ENCODE peak calls at places on chromosomes 13 and 19, in five cellular contexts. One of them, this sample, is unnamed.

GRCh38 chr19:53157601-53158000 is 1.3 kb downstream of the ZNF347 start:
- DNase-seq in astrocyte: peak
- DNase-seq in DND-41: no peak
- DNase-seq in endodermal cell: peak
- DNase-seq in neural progenitor cell: peak
- DNase-seq in this sample: no peak

GRCh38 chr13:48508001-48508400 is 24.9 kb downstream of the RCBTB2 start:
- DNase-seq in neural progenitor cell: no peak
- DNase-seq in astrocyte: no peak
- DNase-seq in endodermal cell: no peak
- DNase-seq in DND-41: no peak
- DNase-seq in this sample: no peak

GRCh38 chr19:29841559-29842367 is 30.0 kb downstream of the CCNE1 start:
- DNase-seq in astrocyte: peak
- DNase-seq in neural progenitor cell: peak
- DNase-seq in DND-41: no peak
- DNase-seq in endodermal cell: peak
- DNase-seq in this sample: no peak

GRCh38 chr13:66835040-66835628 is 395.0 kb downstream of the PCDH9 start:
- DNase-seq in neural progenitor cell: peak
- DNase-seq in astrocyte: peak
- DNase-seq in DND-41: no peak
- DNase-seq in endodermal cell: peak
- DNase-seq in this sample: no peak

GRCh38 chr13:39692650-39693438 is 37.4 kb downstream of the COG6 start:
- DNase-seq in astrocyte: peak
- DNase-seq in DND-41: no peak
- DNase-seq in endodermal cell: no peak
- DNase-seq in neural progenitor cell: no peak
- DNase-seq in this sample: no peak

GRCh38 chr19:43662487-43662886 is 7.5 kb downstream of the PLAUR start:
- DNase-seq in astrocyte: no peak
- DNase-seq in DND-41: no peak
- DNase-seq in neural progenitor cell: peak
- DNase-seq in endodermal cell: peak
- DNase-seq in this sample: no peak

GRCh38 chr13:50191004-50191403 is 175.8 kb downstream of the KCNRG start:
- DNase-seq in endodermal cell: no peak
- DNase-seq in astrocyte: no peak
- DNase-seq in DND-41: no peak
- DNase-seq in neural progenitor cell: no peak
- DNase-seq in this sample: no peak

GRCh38 chr13:23505007-23505406 is 65.2 kb upstream of the TNFRSF19 start:
- DNase-seq in endodermal cell: no peak
- DNase-seq in DND-41: no peak
- DNase-seq in neural progenitor cell: no peak
- DNase-seq in astrocyte: peak
- DNase-seq in this sample: no peak

GRCh38 chr13:43805681-43806128 is 18.9 kb upstream of the ENOX1 start:
- DNase-seq in astrocyte: no peak
- DNase-seq in endodermal cell: peak
- DNase-seq in DND-41: no peak
- DNase-seq in neural progenitor cell: no peak
- DNase-seq in this sample: no peak

GRCh38 chr13:45511310-45512147 is 46.8 kb downstream of the COG3 start:
- DNase-seq in neural progenitor cell: peak
- DNase-seq in DND-41: peak
- DNase-seq in astrocyte: peak
- DNase-seq in endodermal cell: no peak
- DNase-seq in this sample: no peak

GRCh38 chr19:11204943-11205349 is 7.6 kb upstream of the KANK2 start:
- DNase-seq in astrocyte: no peak
- DNase-seq in neural progenitor cell: no peak
- DNase-seq in DND-41: no peak
- DNase-seq in endodermal cell: no peak
- DNase-seq in this sample: no peak

GRCh38 chr19:33864311-33864850 is 67.7 kb downstream of the KCTD15 start:
- DNase-seq in astrocyte: no peak
- DNase-seq in neural progenitor cell: no peak
- DNase-seq in endodermal cell: no peak
- DNase-seq in DND-41: no peak
- DNase-seq in this sample: no peak

GRCh38 chr13:94232956-94233355 is 246.5 kb downstream of the DCT start:
- DNase-seq in neural progenitor cell: no peak
- DNase-seq in endodermal cell: no peak
- DNase-seq in astrocyte: no peak
- DNase-seq in DND-41: no peak
- DNase-seq in this sample: no peak

GRCh38 chr13:99256709-99257108 is 1.5 kb downstream of the GPR18 start:
- DNase-seq in astrocyte: peak
- DNase-seq in neural progenitor cell: no peak
- DNase-seq in endodermal cell: no peak
- DNase-seq in DND-41: no peak
- DNase-seq in this sample: peak

GRCh38 chr19:41398042-41398403 is 405 bp downstream of the BCKDHA start:
- DNase-seq in endodermal cell: no peak
- DNase-seq in astrocyte: no peak
- DNase-seq in DND-41: no peak
- DNase-seq in neural progenitor cell: peak
- DNase-seq in this sample: no peak

GRCh38 chr19:49921871-49922755 is 6.9 kb upstream of the ATF5 start:
- DNase-seq in astrocyte: peak
- DNase-seq in DND-41: no peak
- DNase-seq in endodermal cell: peak
- DNase-seq in neural progenitor cell: no peak
- DNase-seq in this sample: no peak

GRCh38 chr13:76816394-76816793 is 69.8 kb downstream of the KCTD12 start:
- DNase-seq in astrocyte: no peak
- DNase-seq in endodermal cell: no peak
- DNase-seq in neural progenitor cell: no peak
- DNase-seq in DND-41: peak
- DNase-seq in this sample: no peak

GRCh38 chr13:45198924-45199323 is 1.9 kb downstream of the KCTD4 start:
- DNase-seq in neural progenitor cell: no peak
- DNase-seq in astrocyte: no peak
- DNase-seq in endodermal cell: no peak
- DNase-seq in DND-41: no peak
- DNase-seq in this sample: no peak

GRCh38 chr13:101917475-101917810 is 465.0 kb downstream of the ITGBL1 start:
- DNase-seq in endodermal cell: peak
- DNase-seq in DND-41: no peak
- DNase-seq in neural progenitor cell: peak
- DNase-seq in astrocyte: no peak
- DNase-seq in this sample: no peak

GRCh38 chr19:39997595-39998216 is 846 bp downstream of the ZNF546 start:
- DNase-seq in astrocyte: peak
- DNase-seq in endodermal cell: no peak
- DNase-seq in DND-41: no peak
- DNase-seq in neural progenitor cell: no peak
- DNase-seq in this sample: no peak

GRCh38 chr19:42114412-42114811 is 17.8 kb downstream of the POU2F2 start:
- DNase-seq in endodermal cell: peak
- DNase-seq in astrocyte: no peak
- DNase-seq in neural progenitor cell: no peak
- DNase-seq in DND-41: no peak
- DNase-seq in this sample: no peak

DNA sequence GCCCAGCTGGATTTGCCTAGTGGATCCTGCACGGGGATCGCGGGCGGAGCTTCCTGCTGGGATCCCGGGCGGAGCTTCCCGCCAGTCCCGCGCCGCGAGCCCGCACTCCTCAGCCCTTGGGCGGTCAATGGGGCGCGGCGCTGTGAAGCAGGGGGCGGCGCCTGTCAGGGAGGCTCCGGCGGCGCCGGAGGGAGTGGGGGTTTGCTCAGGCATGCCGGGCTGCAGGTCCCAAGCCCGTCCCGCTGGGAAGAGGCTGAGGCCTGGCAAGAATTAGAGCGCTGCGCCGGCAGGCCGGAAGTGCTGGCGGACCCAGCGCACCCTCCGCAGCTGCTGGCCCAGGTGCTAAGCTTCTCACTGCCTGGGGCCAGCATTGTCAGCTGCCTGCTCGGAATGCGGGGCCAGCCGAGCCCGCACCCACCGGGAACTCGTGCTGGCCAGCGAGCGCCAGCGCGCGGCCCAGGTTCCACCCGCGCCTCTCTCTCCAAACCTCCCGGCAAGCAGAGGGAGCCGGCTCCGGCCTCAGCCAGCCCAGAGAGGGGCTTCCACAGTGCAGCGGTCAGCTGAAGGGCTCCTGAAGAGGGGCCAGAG is 119.6 kb downstream of the PRR20E start:
- DNase-seq in astrocyte: no peak
- DNase-seq in neural progenitor cell: peak
- DNase-seq in DND-41: no peak
- DNase-seq in endodermal cell: peak
- DNase-seq in this sample: no peak
- H3K4me3 ChIP-seq in astrocyte: no peak
- H3K4me3 ChIP-seq in neural progenitor cell: peak
- H3K4me3 ChIP-seq in DND-41: no peak
- H3K4me3 ChIP-seq in endodermal cell: no peak
- H3K4me3 ChIP-seq in this sample: no peak

GRCh38 chr19:14545716-14546082 is 16.3 kb downstream of the TECR start:
- DNase-seq in neural progenitor cell: no peak
- DNase-seq in endodermal cell: no peak
- DNase-seq in astrocyte: no peak
- DNase-seq in DND-41: no peak
- DNase-seq in this sample: no peak
- H3K27ac ChIP-seq in neural progenitor cell: no peak
- H3K27ac ChIP-seq in endodermal cell: no peak
- H3K27ac ChIP-seq in astrocyte: no peak
- H3K27ac ChIP-seq in DND-41: no peak
- H3K27ac ChIP-seq in this sample: no peak

DNA sequence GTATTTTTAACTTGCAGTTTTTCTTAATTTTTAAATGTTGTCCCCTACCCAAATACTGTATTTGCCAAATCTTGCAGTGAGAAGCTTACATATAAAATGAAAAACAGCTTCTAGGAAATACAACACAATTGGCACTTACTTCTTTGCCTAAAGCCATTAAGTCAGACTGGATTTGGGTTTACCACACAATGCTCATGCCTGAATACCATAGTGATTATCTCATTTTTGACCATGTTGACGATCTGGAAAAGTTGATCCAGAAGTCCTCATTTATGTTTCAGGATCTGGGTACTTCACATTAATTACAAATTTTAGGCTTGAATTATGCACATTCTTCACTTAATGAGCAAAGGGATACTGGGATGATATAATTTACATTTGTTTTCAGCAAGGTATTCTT is 2.4 kb downstream of the RNF6 start:
- DNase-seq in DND-41: no peak
- DNase-seq in neural progenitor cell: no peak
- DNase-seq in astrocyte: peak
- DNase-seq in endodermal cell: no peak
- DNase-seq in this sample: no peak
- H3K4me3 ChIP-seq in DND-41: no peak
- H3K4me3 ChIP-seq in neural progenitor cell: peak
- H3K4me3 ChIP-seq in astrocyte: peak
- H3K4me3 ChIP-seq in endodermal cell: peak
- H3K4me3 ChIP-seq in this sample: no peak

GRCh38 chr19:30852168-30852567 is 480.0 kb downstream of the ZNF536 start:
- DNase-seq in neural progenitor cell: no peak
- DNase-seq in astrocyte: no peak
- DNase-seq in DND-41: no peak
- DNase-seq in endodermal cell: no peak
- DNase-seq in this sample: no peak
- H3K27ac ChIP-seq in neural progenitor cell: no peak
- H3K27ac ChIP-seq in astrocyte: no peak
- H3K27ac ChIP-seq in DND-41: no peak
- H3K27ac ChIP-seq in endodermal cell: no peak
- H3K27ac ChIP-seq in this sample: no peak